ENCODE peak calls at places on chromosomes 3 and 15, in five cellular contexts. One of them, this sample, is unnamed.

GRCh38 chr15:63145426-63145825 is 11.9 kb downstream of the RPS27L start:
- DNase-seq in H9: no peak
- DNase-seq in neuronal stem cell: no peak
- DNase-seq in HCT116: no peak
- DNase-seq in mammary epithelial cell: no peak
- DNase-seq in this sample: no peak

GRCh38 chr15:70034141-70034540 is 63.6 kb downstream of the TLE3 start:
- DNase-seq in mammary epithelial cell: no peak
- DNase-seq in H9: no peak
- DNase-seq in HCT116: no peak
- DNase-seq in neuronal stem cell: no peak
- DNase-seq in this sample: no peak

GRCh38 chr3:59510576-59510975 is 460.8 kb upstream of the CFAP20DC start:
- DNase-seq in neuronal stem cell: no peak
- DNase-seq in mammary epithelial cell: no peak
- DNase-seq in HCT116: no peak
- DNase-seq in H9: no peak
- DNase-seq in this sample: no peak

GRCh38 chr15:96500491-96500890 is 170.0 kb downstream of the NR2F2 start:
- DNase-seq in H9: no peak
- DNase-seq in HCT116: no peak
- DNase-seq in mammary epithelial cell: no peak
- DNase-seq in neuronal stem cell: peak
- DNase-seq in this sample: no peak

GRCh38 chr15:84669726-84670125 is 11.7 kb upstream of the NMB start:
- DNase-seq in neuronal stem cell: no peak
- DNase-seq in mammary epithelial cell: no peak
- DNase-seq in H9: no peak
- DNase-seq in HCT116: no peak
- DNase-seq in this sample: no peak

GRCh38 chr3:52053307-52054304 is 2.8 kb downstream of the DUSP7 start:
- DNase-seq in neuronal stem cell: no peak
- DNase-seq in HCT116: no peak
- DNase-seq in mammary epithelial cell: peak
- DNase-seq in H9: no peak
- DNase-seq in this sample: no peak

GRCh38 chr15:23857028-23857641 is 170.0 kb upstream of the NDN start:
- DNase-seq in neuronal stem cell: peak
- DNase-seq in mammary epithelial cell: no peak
- DNase-seq in HCT116: no peak
- DNase-seq in H9: peak
- DNase-seq in this sample: peak

GRCh38 chr3:117130222-117130621 is 420.6 kb downstream of the TUSC7 start:
- DNase-seq in mammary epithelial cell: no peak
- DNase-seq in H9: no peak
- DNase-seq in neuronal stem cell: no peak
- DNase-seq in HCT116: no peak
- DNase-seq in this sample: no peak

GRCh38 chr15:65069779-65070546 is 2.2 kb upstream of the RASL12 start:
- DNase-seq in H9: no peak
- DNase-seq in neuronal stem cell: no peak
- DNase-seq in HCT116: no peak
- DNase-seq in mammary epithelial cell: no peak
- DNase-seq in this sample: no peak

GRCh38 chr15:63218114-63218808 is 28.9 kb downstream of the RAB8B start:
- DNase-seq in mammary epithelial cell: peak
- DNase-seq in neuronal stem cell: no peak
- DNase-seq in HCT116: no peak
- DNase-seq in H9: no peak
- DNase-seq in this sample: peak

GRCh38 chr3:156187146-156187769 is 66.9 kb downstream of the KCNAB1 start:
- DNase-seq in neuronal stem cell: no peak
- DNase-seq in mammary epithelial cell: peak
- DNase-seq in H9: no peak
- DNase-seq in HCT116: no peak
- DNase-seq in this sample: no peak

DNA sequence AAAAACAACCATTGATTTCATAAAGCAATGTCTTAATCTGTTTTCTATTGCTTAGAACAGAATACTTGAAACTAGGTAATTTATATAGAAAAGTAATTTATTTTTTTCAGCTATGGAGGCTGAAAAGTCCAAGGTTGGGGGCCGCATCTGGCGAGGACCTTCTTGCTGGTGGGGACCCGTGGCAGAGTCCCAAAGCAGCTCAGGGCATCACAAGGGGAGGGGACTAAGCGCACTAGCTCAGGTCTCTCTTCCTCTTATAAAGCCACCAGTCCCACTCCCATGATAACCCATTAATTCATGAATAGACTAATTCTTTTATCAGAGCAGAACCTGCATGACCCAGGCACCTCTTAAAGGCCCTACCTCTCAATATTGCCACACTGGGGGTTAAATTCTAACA is 87.2 kb upstream of the KLF13 start:
- DNase-seq in H9: no peak
- DNase-seq in neuronal stem cell: no peak
- DNase-seq in mammary epithelial cell: no peak
- DNase-seq in HCT116: no peak
- DNase-seq in this sample: no peak
- H3K4me2 ChIP-seq in H9: no peak
- H3K4me2 ChIP-seq in neuronal stem cell: no peak
- H3K4me2 ChIP-seq in mammary epithelial cell: no peak
- H3K4me2 ChIP-seq in HCT116: no peak
- H3K4me2 ChIP-seq in this sample: no peak

DNA sequence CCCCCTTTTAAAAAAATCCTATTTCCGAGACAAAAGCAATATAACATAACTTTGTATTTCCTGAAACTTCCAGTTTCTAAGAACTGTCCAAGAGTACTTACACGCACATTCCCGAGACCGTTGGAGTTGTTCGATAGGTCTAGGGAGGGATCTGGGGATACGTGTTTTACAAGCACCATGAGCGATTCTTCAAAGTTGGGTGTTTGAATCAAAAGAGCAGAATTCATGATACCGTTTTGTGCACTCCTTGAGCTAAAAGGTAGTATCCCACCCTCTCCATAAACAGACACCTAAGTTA is 704 bp upstream of the EDEM1 start:
- DNase-seq in HCT116: no peak
- DNase-seq in H9: no peak
- DNase-seq in mammary epithelial cell: peak
- DNase-seq in neuronal stem cell: no peak
- DNase-seq in this sample: peak
- H3K4me2 ChIP-seq in HCT116: peak
- H3K4me2 ChIP-seq in H9: peak
- H3K4me2 ChIP-seq in mammary epithelial cell: peak
- H3K4me2 ChIP-seq in neuronal stem cell: peak
- H3K4me2 ChIP-seq in this sample: peak

GRCh38 chr3:88385090-88385489 is 235.3 kb downstream of the C3orf38 start:
- DNase-seq in H9: no peak
- DNase-seq in mammary epithelial cell: peak
- DNase-seq in neuronal stem cell: no peak
- DNase-seq in HCT116: no peak
- DNase-seq in this sample: no peak
- H3K4me2 ChIP-seq in H9: no peak
- H3K4me2 ChIP-seq in mammary epithelial cell: no peak
- H3K4me2 ChIP-seq in neuronal stem cell: no peak
- H3K4me2 ChIP-seq in HCT116: no peak
- H3K4me2 ChIP-seq in this sample: no peak

DNA sequence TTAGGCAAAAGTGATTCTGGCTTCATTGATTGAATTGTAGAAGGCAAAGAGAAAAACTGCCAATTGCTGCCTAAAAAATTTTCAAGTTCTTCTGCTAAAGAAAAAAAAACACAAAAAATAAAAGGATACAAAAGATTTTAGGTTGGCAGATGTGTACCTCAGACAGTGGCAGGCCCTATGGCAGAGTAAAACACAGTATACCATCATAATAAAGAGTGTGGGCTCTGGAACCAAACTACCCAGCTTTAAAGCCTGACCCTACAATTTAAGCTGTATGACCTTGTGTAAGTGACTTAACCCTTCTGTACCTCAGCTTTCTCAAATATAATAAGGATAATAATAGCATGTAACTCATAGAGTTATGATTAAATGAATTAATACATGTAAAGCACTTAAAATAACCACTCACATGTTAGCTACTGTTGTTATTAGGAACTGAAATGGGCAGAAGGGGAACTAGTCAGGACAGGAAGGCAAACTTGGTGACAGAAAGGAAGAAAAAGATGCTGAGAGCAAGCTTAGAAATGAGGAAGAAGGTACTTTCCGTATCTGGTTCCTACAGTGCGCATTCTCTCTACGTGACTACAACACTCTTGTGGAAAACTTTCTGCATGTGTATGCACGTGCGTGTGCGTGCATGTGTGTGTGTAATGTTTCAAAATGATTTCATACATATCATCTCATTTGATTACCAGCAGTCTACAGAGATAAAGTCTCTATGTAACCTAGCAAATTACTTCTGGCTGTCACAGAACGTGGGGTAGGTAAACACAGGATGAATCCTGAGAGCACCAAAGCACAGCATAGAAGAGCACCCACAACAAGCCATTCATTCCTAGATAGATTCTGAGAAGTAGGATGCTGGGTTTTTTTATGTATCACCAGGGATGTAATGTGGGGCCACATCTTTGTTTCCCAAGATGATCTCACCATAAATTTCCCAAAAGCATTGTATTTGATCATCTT is 13.7 kb upstream of the GATM start:
- DNase-seq in neuronal stem cell: no peak
- DNase-seq in H9: no peak
- DNase-seq in HCT116: no peak
- DNase-seq in mammary epithelial cell: no peak
- DNase-seq in this sample: no peak
- H3K4me2 ChIP-seq in neuronal stem cell: no peak
- H3K4me2 ChIP-seq in H9: no peak
- H3K4me2 ChIP-seq in HCT116: no peak
- H3K4me2 ChIP-seq in mammary epithelial cell: no peak
- H3K4me2 ChIP-seq in this sample: no peak

This sample was measured in hepatocyte.